ENCODE peak calls at places on chromosomes 6 and 20, in four cellular contexts. K is choroid plexus epithelial cell, Q is AG10803, F is stomach. O is an unnamed sample.

GRCh38 chr6:37830225-37830624 is 10.7 kb downstream of the ZFAND3 start:
- DNase-seq in K (no peak), Q (no peak), F (no peak), O (no peak)

GRCh38 chr6:74222768-74223321 is 526.8 kb downstream of the CD109 start:
- DNase-seq in K (peak; percentile 76), Q (no peak), F (no peak), O (no peak)

GRCh38 chr20:7123457-7123856 is 356.0 kb downstream of the BMP2 start:
- DNase-seq in K (no peak), Q (no peak), F (no peak), O (no peak)

GRCh38 chr6:28742668-28743270 is 181.0 kb downstream of the TRIM27 start:
- DNase-seq in K (peak; percentile 59), Q (peak; percentile 29), F (no peak), O (no peak)

GRCh38 chr6:44837741-44838140 is 450.2 kb downstream of the CDC5L start:
- DNase-seq in K (no peak), Q (peak; percentile 33), F (no peak), O (no peak)

GRCh38 chr20:64222273-64222672 is 33.3 kb upstream of the PCMTD2 start:
- DNase-seq in K (peak; percentile 55), Q (peak; percentile 21), F (peak; percentile 26), O (no peak)

GRCh38 chr6:7282097-7282906 is 30.7 kb downstream of the SSR1 start:
- DNase-seq in K (no peak), Q (no peak), F (no peak), O (no peak)

GRCh38 chr6:36963451-36964290 is 9.1 kb downstream of the PI16 start:
- DNase-seq in K (no peak), Q (no peak), F (no peak), O (no peak)

GRCh38 chr20:58256842-58257241 is 28.4 kb upstream of the ANKRD60 start:
- DNase-seq in K (no peak), Q (no peak), F (no peak), O (no peak)

GRCh38 chr6:40794581-40794980 is 207.4 kb upstream of the LRFN2 start:
- DNase-seq in K (no peak), Q (no peak), F (no peak), O (no peak)

GRCh38 chr20:63163171-63163570 is 52.8 kb downstream of the YTHDF1 start:
- DNase-seq in K (no peak), Q (no peak), F (no peak), O (no peak)

GRCh38 chr6:20317430-20317829 is 84.2 kb upstream of the E2F3 start:
- DNase-seq in K (no peak), Q (no peak), F (no peak), O (no peak)

GRCh38 chr6:11262231-11262630 is 29.8 kb upstream of the NEDD9 start:
- DNase-seq in K (no peak), Q (peak; percentile 65), F (no peak), O (no peak)

GRCh38 chr6:44542401-44543116 is 155.1 kb downstream of the CDC5L start:
- DNase-seq in K (peak; percentile 45), Q (no peak), F (no peak), O (no peak)

GRCh38 chr6:70176853-70177550 is 125.9 kb downstream of the COL9A1 start:
- DNase-seq in K (no peak), Q (no peak), F (no peak), O (no peak)

GRCh38 chr6:35611235-35611634 is 77.5 kb downstream of the FKBP5 start:
- DNase-seq in K (peak; percentile 87), Q (peak; percentile 85), F (no peak), O (peak; percentile 35)

GRCh38 chr6:105991561-105992314 is 94.4 kb upstream of the PRDM1 start:
- DNase-seq in K (peak; percentile 7), Q (no peak), F (peak; percentile 52), O (no peak)

GRCh38 chr6:166619912-166620311 is 7.1 kb downstream of the RPS6KA2 start:
- DNase-seq in K (peak; percentile 99), Q (peak; percentile 99), F (peak; percentile 38), O (peak; percentile 98)

GRCh38 chr6:56539503-56540105 is 103.1 kb downstream of the DST start:
- DNase-seq in K (no peak), Q (no peak), F (no peak), O (no peak)

GRCh38 chr6:43698584-43699349 is 11.2 kb upstream of the MRPS18A start:
- DNase-seq in K (peak; percentile 67), Q (peak; percentile 19), F (peak; percentile 85), O (no peak)

GRCh38 chr6:37303891-37304503 is 46.1 kb upstream of the TMEM217 start:
- DNase-seq in K (peak; percentile 70), Q (peak; percentile 54), F (no peak), O (no peak)

GRCh38 chr20:1415667-1416468 is 23.0 kb upstream of the FKBP1A start:
- DNase-seq in K (peak; percentile 88), Q (peak; percentile 93), F (no peak), O (no peak)

GRCh38 chr6:166737231-166737630 is 110.2 kb upstream of the RPS6KA2 start:
- DNase-seq in K (no peak), Q (no peak), F (no peak), O (no peak)

GRCh38 chr6:23180504-23181293 is 611.3 kb downstream of the HDGFL1 start:
- DNase-seq in K (peak; percentile 95), Q (peak; percentile 88), F (peak; percentile 53), O (no peak)

GRCh38 chr6:72647489-72647888 is 25.6 kb downstream of the KCNQ5 start:
- DNase-seq in K (no peak), Q (no peak), F (no peak), O (no peak)
- H3K4me3 ChIP-seq in K (no peak overlapping the region), Q (no peak overlapping the region), F (no peak overlapping the region), O (no peak overlapping the region)

DNA sequence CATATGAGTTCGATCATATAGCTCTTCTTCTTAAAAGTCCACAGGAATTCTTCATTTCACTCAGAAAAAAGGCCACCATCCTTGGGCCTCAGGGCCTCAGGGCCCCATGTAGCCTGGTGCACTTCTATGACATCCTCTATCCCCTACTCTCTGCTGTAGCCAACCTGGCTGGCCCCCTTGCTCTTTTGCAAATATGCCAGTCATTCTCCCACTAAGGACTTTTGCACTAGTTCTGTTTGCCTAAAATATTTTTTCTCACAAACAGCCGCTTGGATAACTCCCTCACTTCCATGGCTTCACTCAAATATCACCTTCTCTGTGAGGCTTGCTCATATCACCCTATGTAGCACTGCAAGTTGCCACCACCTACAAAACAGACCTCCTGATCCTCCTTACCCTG is 604.7 kb upstream of the JAG1 start:
- DNase-seq in K (no peak), Q (no peak), F (no peak), O (no peak)
- TF ChIP-seq CTCF in K (no peak), Q (no peak), F (no peak), O (no peak)

GRCh38 chr6:164928366-164929154 is 380.8 kb downstream of the C6orf118 start:
- DNase-seq in K (no peak), Q (peak; percentile 4), F (no peak), O (no peak)
- H3K4me3 ChIP-seq in K (no peak overlapping the region), Q (peak overlapping the region; percentile 49), F (no peak overlapping the region), O (peak overlapping the region; percentile 33)

GRCh38 chr6:42322676-42323075 is 105.0 kb upstream of the MRPS10 start:
- DNase-seq in K (no peak), Q (no peak), F (no peak), O (no peak)
- TF ChIP-seq CTCF in K (peak; percentile 12), Q (no peak), F (no peak), O (no peak)

DNA sequence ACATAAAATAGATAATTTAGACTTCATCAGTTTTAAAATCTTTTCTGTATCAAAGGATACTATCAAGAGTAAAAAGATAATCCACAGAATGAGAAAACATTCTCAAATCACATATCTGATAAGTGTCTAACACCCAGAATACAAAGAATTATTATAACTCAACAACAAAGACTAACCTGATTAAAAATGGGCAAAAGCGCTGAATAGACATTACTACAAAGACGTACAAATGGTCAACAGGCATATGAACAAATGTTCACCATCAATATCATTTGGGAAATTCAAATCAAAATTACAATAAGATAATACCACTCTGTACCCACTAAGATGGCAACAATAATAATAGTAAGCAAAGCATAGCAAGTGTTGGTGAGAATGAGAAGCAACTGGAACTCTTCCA is 503.8 kb downstream of the CDH26 start:
- DNase-seq in K (no peak), Q (no peak), F (no peak), O (no peak)
- H3K4me3 ChIP-seq in K (no peak overlapping the region), Q (no peak overlapping the region), F (no peak overlapping the region), O (no peak overlapping the region)

GRCh38 chr6:42086046-42086664 is 35.8 kb downstream of the TAF8 start:
- DNase-seq in K (peak; percentile 27), Q (no peak), F (peak; percentile 51), O (no peak)
- TF ChIP-seq CTCF in K (peak; percentile 50), Q (peak; percentile 32), F (no peak), O (peak; percentile 27)

GRCh38 chr6:13767121-13767794 is 47.1 kb downstream of the MCUR1 start:
- DNase-seq in K (peak; percentile 51), Q (peak; percentile 60), F (no peak), O (no peak)
- H3K4me3 ChIP-seq in K (peak overlapping the region; percentile 48), Q (peak overlapping the region; percentile 48), F (peak overlapping the region; percentile 11), O (peak overlapping the region; percentile 35)

GRCh38 chr20:44579313-44580090 is 2.9 kb upstream of the PKIG start:
- DNase-seq in K (no peak), Q (no peak), F (no peak), O (no peak)

GRCh38 chr20:44573501-44573869 is 8.9 kb upstream of the PKIG start:
- DNase-seq in K (no peak), Q (no peak), F (no peak), O (no peak)

GRCh38 chr20:44574372-44574771 is 8.0 kb upstream of the PKIG start:
- DNase-seq in K (no peak), Q (no peak), F (no peak), O (no peak)

GRCh38 chr20:44572551-44573500 is 9.6 kb upstream of the PKIG start:
- DNase-seq in K (peak; percentile 87), Q (peak; percentile 92), F (no peak), O (peak; percentile 88)

GRCh38 chr20:44576297-44576696 is 6.1 kb upstream of the PKIG start:
- DNase-seq in K (peak; percentile 82), Q (peak; percentile 42), F (no peak), O (no peak)
- TF ChIP-seq CTCF in K (peak; percentile 67), Q (peak; percentile 31), F (no peak), O (no peak)

GRCh38 chr6:5004373-5005037 is 668 bp upstream of the RPP40 start:
- DNase-seq in K (no peak), Q (no peak), F (no peak), O (no peak)
- H3K4me3 ChIP-seq in K (peak overlapping the region; percentile 83), Q (peak overlapping the region; percentile 98), F (peak overlapping the region; percentile 82), O (peak overlapping the region; percentile 99)

DNA sequence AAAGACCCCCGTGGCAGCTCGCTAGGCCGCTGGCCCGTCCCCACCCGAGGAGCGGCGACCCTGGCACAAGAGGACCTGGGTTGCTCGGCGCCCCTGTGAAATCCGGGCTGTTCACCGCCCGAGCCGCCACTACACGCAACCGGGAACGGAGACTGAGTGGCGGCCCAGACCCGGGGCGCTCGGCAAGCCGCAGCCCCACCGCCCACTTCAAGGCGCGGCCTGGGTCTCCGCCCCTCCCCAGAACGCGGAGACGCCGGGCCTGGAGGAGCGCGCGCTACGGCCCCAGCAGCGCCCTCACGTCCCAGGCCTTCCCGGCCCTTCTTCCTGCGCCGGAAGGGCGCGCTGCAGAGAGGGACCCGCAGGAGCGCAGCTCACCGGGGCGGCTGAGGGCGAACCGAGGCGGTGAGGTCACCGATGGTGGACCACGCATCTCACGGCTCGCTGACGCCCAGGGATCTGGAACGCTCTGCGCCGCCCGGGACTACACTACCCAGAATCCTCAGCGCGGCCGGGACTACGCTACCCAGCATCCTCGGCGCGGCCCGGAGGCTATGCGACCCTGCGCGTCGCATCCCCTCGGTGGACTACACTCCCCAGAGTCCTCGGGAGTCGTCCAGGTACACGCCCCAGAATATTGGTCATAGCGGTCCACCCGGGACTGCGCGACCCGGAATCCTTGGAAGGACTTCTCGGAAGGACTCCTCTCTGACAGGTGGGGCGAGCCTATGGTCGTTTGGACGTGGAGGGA is at the start of gene ZNF337:
- DNase-seq in K (peak; percentile 96), Q (peak; percentile 92), F (peak; percentile 95), O (peak; percentile 70)
- TF ChIP-seq CTCF in K (peak; percentile 25), Q (peak; percentile 10), F (no peak), O (peak; percentile 22)